ENCODE peak calls at places on chromosomes 16 and 17, in four cellular contexts. F, I, L and X are unnamed samples.

GRCh38 chr17:37759014-37759637 is 14.3 kb upstream of the HNF1B start:
- DNase-seq in L (no peak), F (no peak), I (no peak), X (no peak)

GRCh38 chr16:8519179-8519578 is 71.1 kb downstream of the TMEM114 start:
- DNase-seq in F (no peak), I (no peak), L (no peak), X (no peak)

GRCh38 chr17:68871447-68871846 is 83.7 kb downstream of the ABCA8 start:
- DNase-seq in F (no peak), I (no peak), L (no peak), X (no peak)

GRCh38 chr16:10982430-10983174 is 38.2 kb downstream of the CLEC16A start:
- DNase-seq in L (no peak), F (no peak), I (no peak), X (peak)

GRCh38 chr16:57191056-57191536 is 5.0 kb downstream of the RSPRY1 start:
- DNase-seq in F (no peak), I (no peak), L (peak), X (no peak)

GRCh38 chr16:15576960-15577958 is 65.7 kb downstream of the MARF1 start:
- DNase-seq in F (no peak), L (no peak), I (no peak), X (no peak)

GRCh38 chr17:64497565-64498035 is 746 bp upstream of the POLG2 start:
- DNase-seq in F (no peak), I (no peak), L (no peak), X (no peak)

GRCh38 chr17:62626719-62627218 is 701 bp upstream of the MRC2 start:
- DNase-seq in F (peak), L (peak), I (peak), X (peak)

GRCh38 chr17:5241861-5242671 is 7.4 kb upstream of the SCIMP start:
- DNase-seq in F (no peak), L (no peak), I (no peak), X (no peak)

GRCh38 chr17:54307326-54307725 is 484.6 kb downstream of the KIF2B start:
- DNase-seq in I (no peak), L (no peak), F (no peak), X (no peak)

GRCh38 chr16:11852092-11852809 is 909 bp upstream of the RSL1D1 start:
- DNase-seq in F (no peak), I (peak), L (peak), X (no peak)

GRCh38 chr17:35074711-35075707 is 11.5 kb upstream of the RFFL start:
- DNase-seq in F (no peak), I (no peak), L (no peak), X (no peak)

GRCh38 chr17:50594040-50594618 is 33.6 kb downstream of the CACNA1G start:
- DNase-seq in L (no peak), I (no peak), F (no peak), X (no peak)

GRCh38 chr17:64180674-64181073 is 50.7 kb upstream of the ERN1 start:
- DNase-seq in I (no peak), L (no peak), F (no peak), X (no peak)

GRCh38 chr17:35448214-35448898 is at the start of gene SLFN13:
- DNase-seq in I (peak), L (peak), F (no peak), X (no peak)

GRCh38 chr17:40485851-40486512 is 15.4 kb downstream of the TNS4 start:
- DNase-seq in I (peak), F (peak), L (peak), X (peak)

GRCh38 chr17:41308251-41308917 is 725 bp downstream of the KRTAP16-1 start:
- DNase-seq in I (no peak), L (no peak), F (no peak), X (no peak)

GRCh38 chr17:58969612-58970011 is 137.1 kb downstream of the TRIM37 start:
- DNase-seq in L (no peak), I (no peak), F (no peak), X (no peak)

GRCh38 chr17:81608082-81608481 is 28.8 kb downstream of the NPLOC4 start:
- DNase-seq in I (no peak), F (no peak), L (no peak), X (no peak)

GRCh38 chr17:58527949-58528348 is 13.5 kb upstream of the MTMR4 start:
- DNase-seq in L (no peak), F (no peak), I (no peak), X (no peak)

GRCh38 chr17:32912218-32912897 is 15.6 kb upstream of the TMEM98 start:
- DNase-seq in F (peak), L (peak), I (peak), X (peak)

GRCh38 chr17:2051388-2052237 is 3.3 kb upstream of the HIC1 start:
- DNase-seq in L (no peak), I (no peak), F (no peak), X (no peak)

GRCh38 chr16:588639-588888 is 1.3 kb upstream of the RAB40C start:
- DNase-seq in L (peak), F (peak), I (peak), X (no peak)

GRCh38 chr17:82668631-82669099 is 20.4 kb upstream of the WDR45B start:
- DNase-seq in L (peak), F (peak), I (peak), X (peak)
- TF ChIP-seq CTCF in L (peak), F (peak), I (peak), X (peak)

GRCh38 chr17:78172284-78173024 is 4.1 kb downstream of the SYNGR2 start:
- DNase-seq in L (no peak), I (peak), F (no peak), X (no peak)

GRCh38 chr17:78175643-78175981 is 7.2 kb downstream of the SYNGR2 start:
- DNase-seq in L (no peak), I (no peak), F (no peak), X (no peak)

GRCh38 chr17:78173025-78173715 is 4.8 kb downstream of the SYNGR2 start:
- DNase-seq in L (no peak), F (no peak), I (no peak), X (no peak)

GRCh38 chr17:78174870-78175642 is 6.7 kb downstream of the SYNGR2 start:
- DNase-seq in L (no peak), F (no peak), I (no peak), X (no peak)

GRCh38 chr17:78174332-78174869 is 6.0 kb downstream of the SYNGR2 start:
- DNase-seq in I (peak), F (no peak), L (peak), X (no peak)
- TF ChIP-seq CTCF in I (no peak), F (no peak), L (peak), X (no peak)

GRCh38 chr17:17080181-17080631 is 37.9 kb downstream of the MPRIP start:
- DNase-seq in F (no peak), I (no peak), L (no peak), X (no peak)
- TF ChIP-seq CTCF in F (no peak), I (no peak), L (no peak), X (no peak)

DNA sequence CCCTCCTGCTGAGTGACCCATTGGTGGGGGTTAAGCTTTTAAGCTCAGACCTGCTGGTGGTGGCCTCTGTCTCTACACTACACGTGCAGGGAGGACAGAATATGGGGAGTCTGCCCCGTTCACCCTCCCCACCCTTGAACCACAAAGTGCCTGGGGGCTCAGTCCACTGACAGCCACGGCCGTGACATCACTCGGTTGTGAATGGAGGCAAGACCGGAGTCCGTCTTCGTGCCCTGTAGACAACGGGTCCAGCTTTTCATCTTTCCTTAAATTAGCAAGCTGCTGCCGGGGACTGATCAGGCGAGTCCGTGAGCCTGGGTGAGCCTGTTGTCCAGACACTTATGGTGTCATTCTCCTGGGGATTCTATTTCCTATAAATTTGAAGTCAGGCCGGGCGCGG is 67.4 kb downstream of the CRISPLD2 start:
- DNase-seq in I (no peak), F (no peak), L (no peak), X (no peak)
- TF ChIP-seq CTCF in I (no peak), F (no peak), L (no peak), X (no peak)

DNA sequence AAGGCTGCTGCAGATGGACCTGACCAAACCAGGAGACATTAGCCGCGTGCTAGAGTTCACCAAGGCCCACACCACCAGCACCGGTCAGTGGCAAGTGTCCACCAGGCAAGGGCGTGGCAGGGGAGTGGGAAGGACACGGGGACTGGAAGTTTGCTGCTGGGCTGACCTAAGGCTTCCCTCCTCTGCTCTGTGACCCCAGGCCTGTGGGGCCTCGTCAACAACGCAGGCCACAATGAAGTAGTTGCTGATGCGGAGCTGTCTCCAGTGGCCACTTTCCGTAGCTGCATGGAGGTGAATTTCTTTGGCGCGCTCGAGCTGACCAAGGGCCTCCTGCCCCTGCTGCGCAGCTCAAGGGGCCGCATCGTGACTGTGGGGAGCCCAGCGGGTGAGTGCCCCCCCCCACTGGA is 4.8 kb downstream of the HSD11B2 start:
- DNase-seq in I (no peak), L (no peak), F (no peak), X (no peak)
- TF ChIP-seq CTCF in I (no peak), L (no peak), F (no peak), X (no peak)

GRCh38 chr16:4613636-4614570 is 785 bp downstream of the UBALD1 start:
- DNase-seq in F (no peak), I (peak), L (peak), X (no peak)

GRCh38 chr16:4614571-4615388 is at the start of gene UBALD1:
- DNase-seq in L (peak), I (peak), F (peak), X (peak)

GRCh38 chr16:4617880-4618279 is 3.2 kb upstream of the UBALD1 start:
- DNase-seq in I (no peak), L (no peak), F (no peak), X (no peak)

GRCh38 chr16:4615389-4616046 is 830 bp upstream of the UBALD1 start:
- DNase-seq in F (no peak), I (no peak), L (no peak), X (no peak)

DNA sequence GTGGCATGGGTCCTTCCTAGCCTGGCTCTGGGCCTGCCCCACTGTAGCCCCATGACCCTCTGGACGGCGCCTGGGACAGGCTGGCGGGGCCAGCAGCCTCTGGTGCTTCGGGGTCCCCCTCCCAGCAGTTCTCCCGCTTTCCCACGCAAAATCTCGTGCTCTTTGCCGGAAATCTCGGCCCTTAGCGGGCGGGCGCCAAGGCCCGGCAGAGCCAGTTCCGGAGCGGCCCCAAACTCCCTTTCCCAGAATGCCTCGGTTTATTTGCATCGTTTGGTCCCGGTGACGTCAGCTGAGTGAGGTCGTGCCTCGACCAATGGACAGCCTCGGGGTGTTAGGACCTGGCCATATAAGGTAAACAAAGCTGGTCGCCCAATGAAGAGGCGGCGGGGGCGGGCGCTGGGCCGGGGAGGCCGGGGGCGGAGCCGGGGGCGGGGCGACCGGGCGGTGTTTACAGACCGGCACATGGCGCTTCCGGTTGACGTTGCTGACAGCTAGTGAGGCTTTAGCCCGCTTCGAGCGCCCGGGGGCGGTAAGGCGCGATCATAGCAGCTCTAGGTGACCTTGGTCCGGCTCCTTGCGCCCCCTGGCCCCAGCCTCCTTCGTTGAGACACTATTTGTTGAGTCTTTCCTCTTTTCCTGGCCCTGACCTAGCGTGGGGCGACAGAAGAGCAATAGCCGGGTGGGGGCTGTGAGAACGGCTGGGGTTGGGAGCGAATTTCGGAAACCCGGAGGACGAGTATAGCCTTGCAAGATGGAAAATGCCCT is 1.5 kb upstream of the UBALD1 start:
- DNase-seq in F (peak), I (peak), L (peak), X (peak)
- TF ChIP-seq CTCF in F (peak), I (peak), L (peak), X (peak)

GRCh38 chr17:7745748-7746470 is 28.4 kb downstream of the DNAH2 start:
- DNase-seq in L (peak), F (peak), I (peak), X (peak)
- TF ChIP-seq CTCF in L (peak), F (peak), I (peak), X (peak)

DNA sequence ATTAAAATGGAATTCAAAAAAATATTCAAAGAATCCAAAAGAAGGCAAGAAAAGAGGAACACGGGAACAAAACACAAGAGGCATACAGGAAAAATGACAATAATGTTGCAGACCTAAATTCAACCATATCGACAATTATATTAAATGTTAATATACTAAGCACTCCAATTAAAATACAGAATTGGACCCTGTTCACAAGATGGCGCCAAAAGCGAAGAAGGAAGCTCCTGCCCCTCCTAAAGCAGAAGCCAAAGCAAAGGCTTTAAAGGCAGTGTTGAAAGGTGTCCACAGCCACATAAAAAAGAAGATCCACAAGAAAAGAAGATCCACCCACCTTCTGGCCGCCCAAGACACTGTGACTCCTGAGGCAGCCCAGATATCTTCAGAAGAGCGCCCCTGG is 6.3 kb upstream of the XAF1 start:
- DNase-seq in I (no peak), L (no peak), F (no peak), X (no peak)
- TF ChIP-seq CTCF in I (no peak), L (peak), F (peak), X (no peak)